ENCODE peak calls at places on chromosomes 12 and 14, in four cellular contexts. U is H1, V is K562, W is GM12878. B is an unnamed sample.

GRCh38 chr14:61512508-61512907 is 182.8 kb upstream of the HIF1A start:
- DNase-seq in U (no peak), V (no peak), W (no peak), B (no peak)

GRCh38 chr14:36295642-36296627 is 24.5 kb downstream of the MBIP start:
- DNase-seq in U (no peak), V (no peak), W (no peak), B (no peak)

GRCh38 chr14:87241018-87241779 is 751.8 kb downstream of the GALC start:
- DNase-seq in U (no peak), V (no peak), W (no peak), B (no peak)

GRCh38 chr12:21852251-21852650 is 77.7 kb upstream of the KCNJ8 start:
- DNase-seq in U (no peak), V (no peak), W (no peak), B (no peak)

GRCh38 chr14:22977684-22978486 is 4.5 kb downstream of the AJUBA start:
- DNase-seq in U (peak), V (peak), W (no peak), B (no peak)

GRCh38 chr12:128801879-128802391 is 21.8 kb downstream of the SLC15A4 start:
- DNase-seq in U (no peak), V (no peak), W (no peak), B (no peak)

GRCh38 chr12:104263580-104264358 is 39.8 kb upstream of the EID3 start:
- DNase-seq in U (no peak), V (no peak), W (no peak), B (no peak)

GRCh38 chr14:47715330-47715729 is 39.9 kb upstream of the MDGA2 start:
- DNase-seq in U (no peak), V (no peak), W (no peak), B (peak)

GRCh38 chr12:50751921-50752721 is 11.8 kb upstream of the ATF1 start:
- DNase-seq in U (no peak), V (no peak), W (no peak), B (no peak)

GRCh38 chr12:113071427-113072112 is 15.0 kb downstream of the DTX1 start:
- DNase-seq in U (no peak), V (no peak), W (no peak), B (no peak)

DNA sequence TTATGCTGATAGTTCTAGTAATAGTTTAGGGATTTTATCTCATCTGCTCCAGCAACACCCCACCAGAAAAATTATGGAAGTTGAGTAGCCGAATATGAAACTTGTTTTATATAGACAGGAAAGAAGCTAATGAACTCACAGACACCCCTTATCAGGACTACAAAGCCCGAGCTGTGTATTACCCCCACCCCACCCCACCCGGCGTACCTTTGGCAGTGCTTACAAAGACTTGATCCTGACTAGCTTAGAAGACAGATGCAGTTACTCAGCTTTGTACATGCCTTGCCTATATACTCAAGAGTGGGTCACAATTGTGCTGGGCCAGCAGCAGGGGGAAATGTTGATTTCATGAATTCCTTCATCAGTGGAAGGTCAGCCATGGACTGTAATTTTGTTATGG is 22.4 kb downstream of the PROX2 start:
- DNase-seq in U (no peak), V (no peak), W (no peak), B (no peak)
- TF ChIP-seq EGR1 in U (no peak), V (no peak), W (no peak), B (no peak)

GRCh38 chr14:40123816-40124215 is 691.6 kb upstream of the FBXO33 start:
- DNase-seq in U (no peak), V (no peak), W (no peak), B (no peak)

GRCh38 chr14:40119321-40119720 is 687.1 kb upstream of the FBXO33 start:
- DNase-seq in U (no peak), V (no peak), W (no peak), B (no peak)

GRCh38 chr14:40119765-40120164 is 687.5 kb upstream of the FBXO33 start:
- DNase-seq in U (no peak), V (no peak), W (no peak), B (no peak)

GRCh38 chr14:40122978-40123648 is 690.9 kb upstream of the FBXO33 start:
- DNase-seq in U (no peak), V (no peak), W (peak), B (peak)
- TF ChIP-seq EGR1 in U (no peak), V (no peak), W (no peak), B (no peak)

DNA sequence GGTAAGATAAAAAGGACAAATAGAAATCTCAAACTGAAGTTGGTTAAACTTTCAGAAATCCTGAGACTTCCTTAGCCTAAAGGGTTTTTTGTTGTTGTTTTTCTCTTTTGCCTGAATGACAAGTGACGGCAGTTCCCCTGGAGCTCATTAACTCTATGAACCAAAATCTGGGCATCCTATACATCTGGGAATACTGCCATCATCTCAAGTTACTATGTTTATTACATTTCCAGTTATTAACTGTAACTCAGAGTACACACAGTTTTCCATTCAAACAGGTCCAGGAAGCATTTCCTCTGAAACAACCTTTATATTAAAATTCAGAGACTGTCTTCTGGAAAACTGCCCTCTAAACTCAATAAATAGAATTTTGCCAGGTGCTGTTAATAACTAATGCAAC is 55.6 kb upstream of the CDKL1 start:
- DNase-seq in U (no peak), V (no peak), W (no peak), B (no peak)
- TF ChIP-seq EGR1 in U (no peak), V (no peak), W (no peak), B (no peak)

GRCh38 chr12:66863276-66863675 is 184.4 kb upstream of the GRIP1 start:
- DNase-seq in U (no peak), V (no peak), W (no peak), B (no peak)

GRCh38 chr12:66862586-66862985 is 183.7 kb upstream of the GRIP1 start:
- DNase-seq in U (no peak), V (no peak), W (no peak), B (no peak)

GRCh38 chr12:66859751-66860440 is 181.0 kb upstream of the GRIP1 start:
- DNase-seq in U (no peak), V (no peak), W (no peak), B (no peak)

DNA sequence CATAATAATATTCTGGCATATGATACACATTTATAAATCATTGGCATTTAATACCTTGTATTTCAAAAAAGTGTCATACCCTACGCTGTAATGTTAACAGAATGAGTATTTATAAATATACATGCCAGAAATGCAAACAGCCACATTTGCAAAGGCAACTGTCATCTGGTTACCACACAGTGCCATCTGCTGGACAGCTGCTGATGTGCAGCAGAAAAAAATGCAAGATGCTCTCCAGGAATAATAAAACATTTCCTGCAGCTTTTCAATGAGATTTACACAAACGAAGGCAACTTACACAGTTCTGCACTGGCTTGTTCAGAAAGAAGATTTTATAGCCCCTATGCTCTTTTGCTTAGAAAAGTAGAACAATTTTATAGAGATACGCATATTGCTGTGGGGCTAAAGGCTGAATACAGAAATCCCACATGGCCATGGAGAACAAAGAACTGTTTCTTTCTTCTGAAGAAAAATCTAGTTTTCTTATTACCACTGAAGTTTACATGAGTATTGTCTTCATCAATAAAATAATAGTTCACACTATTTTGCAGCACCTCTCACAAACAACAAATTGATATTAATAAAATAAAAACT is 182.4 kb upstream of the GRIP1 start:
- DNase-seq in U (peak), V (peak), W (peak), B (peak)
- TF ChIP-seq EGR1 in U (no peak), V (no peak), W (no peak), B (no peak)

DNA sequence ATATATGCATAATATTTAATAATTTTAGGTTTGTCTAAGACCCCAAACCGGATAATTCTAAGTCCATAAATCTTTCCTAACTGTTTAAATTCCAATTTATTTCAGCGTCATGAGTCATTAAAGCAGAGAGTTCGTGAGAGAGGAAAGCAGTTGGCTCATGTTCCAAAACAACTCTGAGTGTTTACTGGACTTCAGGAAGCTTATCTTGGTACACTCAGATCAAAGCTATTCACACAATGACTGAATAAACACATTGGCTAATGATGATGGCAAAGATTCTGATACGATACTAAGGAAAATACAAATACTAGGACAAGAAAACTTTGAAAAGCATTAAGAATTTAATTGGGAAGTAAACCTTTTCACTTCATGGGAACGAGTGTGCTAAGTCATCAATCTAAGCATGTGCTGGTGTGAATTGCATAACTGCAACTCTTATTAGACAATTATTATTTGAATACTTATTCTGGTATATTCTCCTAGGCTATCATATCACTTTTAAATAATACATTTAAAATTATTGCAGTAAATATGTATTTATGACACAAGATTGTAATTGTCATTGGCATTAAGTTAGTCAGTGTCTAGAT is 34.8 kb upstream of the CLEC14A start:
- DNase-seq in U (no peak), V (no peak), W (no peak), B (no peak)
- TF ChIP-seq EGR1 in U (no peak), V (no peak), W (no peak), B (no peak)

GRCh38 chr12:53051058-53051880 is 1.4 kb downstream of the TNS2 start:
- DNase-seq in U (no peak), V (peak), W (no peak), B (no peak)
- TF ChIP-seq EGR1 in U (no peak), V (peak), W (no peak), B (no peak)